ENCODE peak calls at places on chromosomes 12 and 14, in four cellular contexts. One of them, this sample, is unnamed.

GRCh38 chr12:29726321-29726692 is 57.4 kb downstream of the TMTC1 start:
- DNase-seq in dorsolateral prefrontal cortex: no peak
- DNase-seq in CD8-positive, alpha-beta memory T cell: no peak
- DNase-seq in effector memory CD4-positive, alpha-beta T cell: no peak
- DNase-seq in this sample: no peak

GRCh38 chr12:110922652-110923051 is 2.3 kb upstream of the MYL2 start:
- DNase-seq in dorsolateral prefrontal cortex: no peak
- DNase-seq in CD8-positive, alpha-beta memory T cell: no peak
- DNase-seq in effector memory CD4-positive, alpha-beta T cell: no peak
- DNase-seq in this sample: no peak

GRCh38 chr14:94374749-94375148 is 13.7 kb downstream of the SERPINA1 start:
- DNase-seq in dorsolateral prefrontal cortex: no peak
- DNase-seq in CD8-positive, alpha-beta memory T cell: no peak
- DNase-seq in effector memory CD4-positive, alpha-beta T cell: no peak
- DNase-seq in this sample: no peak

GRCh38 chr12:96219700-96220206 is 25.6 kb downstream of the ELK3 start:
- DNase-seq in dorsolateral prefrontal cortex: no peak
- DNase-seq in CD8-positive, alpha-beta memory T cell: no peak
- DNase-seq in effector memory CD4-positive, alpha-beta T cell: no peak
- DNase-seq in this sample: peak

GRCh38 chr12:6961278-6961694 is 9.2 kb downstream of the PHB2 start:
- DNase-seq in dorsolateral prefrontal cortex: no peak
- DNase-seq in CD8-positive, alpha-beta memory T cell: peak
- DNase-seq in effector memory CD4-positive, alpha-beta T cell: peak
- DNase-seq in this sample: peak

GRCh38 chr14:101965796-101966718 is 1.7 kb downstream of the DYNC1H1 start:
- DNase-seq in dorsolateral prefrontal cortex: no peak
- DNase-seq in CD8-positive, alpha-beta memory T cell: no peak
- DNase-seq in effector memory CD4-positive, alpha-beta T cell: no peak
- DNase-seq in this sample: no peak

GRCh38 chr14:68559949-68560348 is 232.9 kb downstream of the ZFP36L1 start:
- DNase-seq in dorsolateral prefrontal cortex: no peak
- DNase-seq in CD8-positive, alpha-beta memory T cell: no peak
- DNase-seq in effector memory CD4-positive, alpha-beta T cell: no peak
- DNase-seq in this sample: no peak

GRCh38 chr14:67908061-67908767 is 88.6 kb downstream of the RAD51B start:
- DNase-seq in dorsolateral prefrontal cortex: no peak
- DNase-seq in CD8-positive, alpha-beta memory T cell: no peak
- DNase-seq in effector memory CD4-positive, alpha-beta T cell: no peak
- DNase-seq in this sample: no peak

GRCh38 chr14:54420478-54421116 is 20.6 kb downstream of the CNIH1 start:
- DNase-seq in dorsolateral prefrontal cortex: no peak
- DNase-seq in CD8-positive, alpha-beta memory T cell: no peak
- DNase-seq in effector memory CD4-positive, alpha-beta T cell: no peak
- DNase-seq in this sample: peak

GRCh38 chr14:67934087-67934486 is 114.5 kb downstream of the RAD51B start:
- DNase-seq in dorsolateral prefrontal cortex: no peak
- DNase-seq in CD8-positive, alpha-beta memory T cell: peak
- DNase-seq in effector memory CD4-positive, alpha-beta T cell: no peak
- DNase-seq in this sample: peak

GRCh38 chr12:10364839-10365681 is 24.8 kb downstream of the KLRK1 start:
- DNase-seq in dorsolateral prefrontal cortex: peak
- DNase-seq in CD8-positive, alpha-beta memory T cell: peak
- DNase-seq in effector memory CD4-positive, alpha-beta T cell: peak
- DNase-seq in this sample: peak

GRCh38 chr14:104749111-104749649 is 3.8 kb upstream of the SIVA1 start:
- DNase-seq in dorsolateral prefrontal cortex: peak
- DNase-seq in CD8-positive, alpha-beta memory T cell: no peak
- DNase-seq in effector memory CD4-positive, alpha-beta T cell: no peak
- DNase-seq in this sample: peak

GRCh38 chr14:80638620-80639215 is 302.8 kb downstream of the CEP128 start:
- DNase-seq in dorsolateral prefrontal cortex: no peak
- DNase-seq in CD8-positive, alpha-beta memory T cell: no peak
- DNase-seq in effector memory CD4-positive, alpha-beta T cell: no peak
- DNase-seq in this sample: peak

GRCh38 chr14:36069535-36069900 is 107.0 kb downstream of the PTCSC3 start:
- DNase-seq in dorsolateral prefrontal cortex: no peak
- DNase-seq in CD8-positive, alpha-beta memory T cell: peak
- DNase-seq in effector memory CD4-positive, alpha-beta T cell: no peak
- DNase-seq in this sample: peak

GRCh38 chr14:99163446-99163845 is 108.6 kb downstream of the BCL11B start:
- DNase-seq in dorsolateral prefrontal cortex: no peak
- DNase-seq in CD8-positive, alpha-beta memory T cell: no peak
- DNase-seq in effector memory CD4-positive, alpha-beta T cell: no peak
- DNase-seq in this sample: no peak

GRCh38 chr12:123271182-123271491 is 519 bp downstream of the CDK2AP1 start:
- DNase-seq in dorsolateral prefrontal cortex: peak
- DNase-seq in CD8-positive, alpha-beta memory T cell: peak
- DNase-seq in effector memory CD4-positive, alpha-beta T cell: peak
- DNase-seq in this sample: peak

GRCh38 chr14:21734457-21735074 is 60.9 kb upstream of the OR4E1 start:
- DNase-seq in dorsolateral prefrontal cortex: no peak
- DNase-seq in CD8-positive, alpha-beta memory T cell: peak
- DNase-seq in effector memory CD4-positive, alpha-beta T cell: no peak
- DNase-seq in this sample: peak

GRCh38 chr14:55129428-55130193 is 559 bp downstream of the LGALS3 start:
- DNase-seq in dorsolateral prefrontal cortex: no peak
- DNase-seq in CD8-positive, alpha-beta memory T cell: peak
- DNase-seq in effector memory CD4-positive, alpha-beta T cell: peak
- DNase-seq in this sample: peak

GRCh38 chr12:53725824-53726223 is 1.4 kb downstream of the CALCOCO1 start:
- DNase-seq in dorsolateral prefrontal cortex: no peak
- DNase-seq in CD8-positive, alpha-beta memory T cell: no peak
- DNase-seq in effector memory CD4-positive, alpha-beta T cell: no peak
- DNase-seq in this sample: peak

GRCh38 chr12:107372229-107372658 is 278.9 kb upstream of the CRY1 start:
- DNase-seq in dorsolateral prefrontal cortex: no peak
- DNase-seq in CD8-positive, alpha-beta memory T cell: peak
- DNase-seq in effector memory CD4-positive, alpha-beta T cell: peak
- DNase-seq in this sample: peak

GRCh38 chr14:51018521-51018920 is 74.2 kb upstream of the PYGL start:
- DNase-seq in dorsolateral prefrontal cortex: no peak
- DNase-seq in CD8-positive, alpha-beta memory T cell: no peak
- DNase-seq in effector memory CD4-positive, alpha-beta T cell: no peak
- DNase-seq in this sample: no peak

GRCh38 chr14:100616854-100617714 is 29.9 kb upstream of the BEGAIN start:
- DNase-seq in dorsolateral prefrontal cortex: no peak
- DNase-seq in CD8-positive, alpha-beta memory T cell: peak
- DNase-seq in effector memory CD4-positive, alpha-beta T cell: no peak
- DNase-seq in this sample: no peak

GRCh38 chr12:76311796-76312195 is 36.4 kb downstream of the BBS10 start:
- DNase-seq in dorsolateral prefrontal cortex: no peak
- DNase-seq in CD8-positive, alpha-beta memory T cell: no peak
- DNase-seq in effector memory CD4-positive, alpha-beta T cell: no peak
- DNase-seq in this sample: no peak

GRCh38 chr12:84727964-84728363 is 184.6 kb downstream of the SLC6A15 start:
- DNase-seq in dorsolateral prefrontal cortex: no peak
- DNase-seq in CD8-positive, alpha-beta memory T cell: no peak
- DNase-seq in effector memory CD4-positive, alpha-beta T cell: no peak
- DNase-seq in this sample: peak

GRCh38 chr14:75689012-75689411 is 28.0 kb downstream of the TTLL5 start:
- DNase-seq in dorsolateral prefrontal cortex: no peak
- DNase-seq in CD8-positive, alpha-beta memory T cell: no peak
- DNase-seq in effector memory CD4-positive, alpha-beta T cell: no peak
- DNase-seq in this sample: no peak

GRCh38 chr12:52166672-52167071 is 25.1 kb downstream of the KRT80 start:
- DNase-seq in dorsolateral prefrontal cortex: no peak
- DNase-seq in CD8-positive, alpha-beta memory T cell: no peak
- DNase-seq in effector memory CD4-positive, alpha-beta T cell: no peak
- DNase-seq in this sample: no peak

GRCh38 chr12:94147991-94148840 is at the start of gene PLXNC1:
- DNase-seq in dorsolateral prefrontal cortex: peak
- DNase-seq in CD8-positive, alpha-beta memory T cell: peak
- DNase-seq in effector memory CD4-positive, alpha-beta T cell: peak
- DNase-seq in this sample: peak

GRCh38 chr14:37330910-37331309 is 133.2 kb downstream of the MIPOL1 start:
- DNase-seq in dorsolateral prefrontal cortex: no peak
- DNase-seq in CD8-positive, alpha-beta memory T cell: no peak
- DNase-seq in effector memory CD4-positive, alpha-beta T cell: no peak
- DNase-seq in this sample: no peak

GRCh38 chr14:24145700-24146621 is at the start of gene PSME2:
- DNase-seq in dorsolateral prefrontal cortex: no peak
- DNase-seq in CD8-positive, alpha-beta memory T cell: no peak
- DNase-seq in effector memory CD4-positive, alpha-beta T cell: no peak
- DNase-seq in this sample: no peak

GRCh38 chr12:57219205-57219992 is 2.8 kb downstream of the NXPH4 start:
- DNase-seq in dorsolateral prefrontal cortex: no peak
- DNase-seq in CD8-positive, alpha-beta memory T cell: no peak
- DNase-seq in effector memory CD4-positive, alpha-beta T cell: no peak
- DNase-seq in this sample: no peak

GRCh38 chr12:93140309-93140708 is 211.2 kb upstream of the EEA1 start:
- DNase-seq in dorsolateral prefrontal cortex: no peak
- DNase-seq in CD8-positive, alpha-beta memory T cell: no peak
- DNase-seq in effector memory CD4-positive, alpha-beta T cell: no peak
- DNase-seq in this sample: no peak

GRCh38 chr12:45670339-45671065 is 59.0 kb upstream of the ARID2 start:
- DNase-seq in dorsolateral prefrontal cortex: no peak
- DNase-seq in CD8-positive, alpha-beta memory T cell: peak
- DNase-seq in effector memory CD4-positive, alpha-beta T cell: no peak
- DNase-seq in this sample: no peak

GRCh38 chr12:76143343-76144252 is 59.1 kb upstream of the NAP1L1 start:
- DNase-seq in dorsolateral prefrontal cortex: no peak
- DNase-seq in CD8-positive, alpha-beta memory T cell: peak
- DNase-seq in effector memory CD4-positive, alpha-beta T cell: no peak
- DNase-seq in this sample: no peak

GRCh38 chr12:82412246-82412645 is 53.9 kb downstream of the METTL25 start:
- DNase-seq in dorsolateral prefrontal cortex: no peak
- DNase-seq in CD8-positive, alpha-beta memory T cell: no peak
- DNase-seq in effector memory CD4-positive, alpha-beta T cell: no peak
- DNase-seq in this sample: no peak

GRCh38 chr14:30389134-30389900 is 169.6 kb upstream of the G2E3 start:
- DNase-seq in dorsolateral prefrontal cortex: peak
- DNase-seq in CD8-positive, alpha-beta memory T cell: no peak
- DNase-seq in effector memory CD4-positive, alpha-beta T cell: no peak
- DNase-seq in this sample: peak

DNA sequence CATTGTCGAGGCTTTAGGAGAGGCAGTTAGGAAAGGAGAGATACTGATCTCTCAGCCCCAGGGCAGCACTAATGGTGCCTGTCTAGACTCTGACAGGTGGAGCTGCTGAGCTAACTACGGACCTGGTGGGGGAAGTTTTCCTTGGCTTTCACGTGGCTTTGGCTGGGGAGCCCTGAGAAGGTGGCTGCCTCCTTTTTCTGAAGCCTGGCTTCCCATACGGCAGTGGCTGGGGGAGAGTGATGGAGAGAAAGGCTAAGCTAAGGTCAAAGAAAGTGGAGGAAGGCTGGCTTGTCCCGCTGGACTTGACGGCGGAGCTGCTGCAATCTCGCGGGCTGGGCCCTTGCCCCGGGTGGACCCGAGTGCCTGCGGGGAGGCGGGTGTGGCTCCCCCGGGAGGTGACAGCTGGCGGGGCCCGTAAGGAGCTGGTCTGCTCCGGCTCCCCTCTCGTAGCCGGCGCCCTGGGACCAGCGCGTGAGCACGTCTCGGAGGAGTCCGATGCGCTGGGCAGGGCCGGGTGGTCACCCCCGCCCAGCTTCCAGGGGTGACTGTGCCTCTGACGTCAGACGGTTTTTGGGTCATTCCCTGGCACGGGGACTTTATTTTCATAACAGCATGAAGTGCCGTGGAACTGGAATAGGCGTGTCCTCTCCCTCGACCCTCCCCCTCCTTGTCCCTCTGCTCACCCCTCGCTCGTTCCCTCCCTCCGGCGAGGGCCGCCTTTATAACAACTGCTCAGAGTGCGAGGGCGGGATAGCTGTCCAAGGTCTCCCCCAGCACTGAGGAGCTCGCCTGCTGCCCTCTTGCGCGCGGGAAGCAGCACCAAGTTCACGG is at the start of gene GPRC5A:
- DNase-seq in dorsolateral prefrontal cortex: no peak
- DNase-seq in CD8-positive, alpha-beta memory T cell: no peak
- DNase-seq in effector memory CD4-positive, alpha-beta T cell: peak
- DNase-seq in this sample: peak
- H3K27ac ChIP-seq in dorsolateral prefrontal cortex: no peak
- H3K27ac ChIP-seq in CD8-positive, alpha-beta memory T cell: no peak
- H3K27ac ChIP-seq in effector memory CD4-positive, alpha-beta T cell: no peak
- H3K27ac ChIP-seq in this sample: peak

DNA sequence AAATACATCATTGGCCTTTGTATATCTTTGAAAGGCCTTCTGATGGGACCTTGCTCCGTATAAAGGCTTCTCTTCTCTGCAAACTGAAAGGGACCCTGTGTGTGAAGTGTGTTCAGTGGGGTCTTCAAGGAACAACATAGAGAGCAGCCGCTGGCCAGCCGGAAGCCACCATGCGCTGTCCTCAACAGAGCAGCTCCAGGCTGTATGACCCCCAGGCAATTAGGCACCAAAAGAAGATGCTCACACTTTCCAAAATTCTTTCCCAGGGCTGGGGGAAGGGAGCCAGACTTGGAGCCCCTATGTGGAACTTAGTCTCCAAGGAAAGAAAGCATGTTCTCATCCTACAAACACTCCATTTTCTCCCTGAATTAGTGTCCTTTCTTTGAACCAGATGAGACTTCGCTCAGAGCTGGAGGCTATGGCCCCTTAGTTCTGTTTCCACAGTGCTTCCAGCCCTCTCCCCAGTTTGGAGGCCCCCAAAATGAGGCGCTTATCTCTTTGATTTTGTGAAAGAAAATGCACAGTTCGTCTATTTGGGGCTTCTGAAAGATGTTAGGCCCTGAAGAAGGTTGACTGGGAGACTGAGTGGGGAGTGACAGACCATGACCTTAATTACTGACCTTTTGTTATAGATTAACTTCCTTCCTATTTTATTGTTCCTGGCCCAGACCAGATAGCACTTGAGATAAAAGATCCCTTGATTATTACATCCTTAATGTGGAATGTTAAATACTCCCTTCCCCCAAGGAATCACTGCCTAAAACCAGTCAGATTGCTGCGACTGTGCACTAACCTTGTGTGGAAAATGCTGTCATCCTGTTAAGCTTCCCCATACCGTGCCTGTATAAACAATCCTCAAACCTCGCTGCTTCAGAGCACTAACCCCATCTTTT is 128.3 kb upstream of the FGD4 start:
- DNase-seq in dorsolateral prefrontal cortex: no peak
- DNase-seq in CD8-positive, alpha-beta memory T cell: no peak
- DNase-seq in effector memory CD4-positive, alpha-beta T cell: no peak
- DNase-seq in this sample: no peak
- H3K27ac ChIP-seq in dorsolateral prefrontal cortex: no peak
- H3K27ac ChIP-seq in CD8-positive, alpha-beta memory T cell: no peak
- H3K27ac ChIP-seq in effector memory CD4-positive, alpha-beta T cell: no peak
- H3K27ac ChIP-seq in this sample: no peak

GRCh38 chr12:63445266-63445665 is 223.0 kb downstream of the DPY19L2 start:
- DNase-seq in dorsolateral prefrontal cortex: no peak
- DNase-seq in CD8-positive, alpha-beta memory T cell: no peak
- DNase-seq in effector memory CD4-positive, alpha-beta T cell: no peak
- DNase-seq in this sample: no peak
- H3K27ac ChIP-seq in dorsolateral prefrontal cortex: no peak
- H3K27ac ChIP-seq in CD8-positive, alpha-beta memory T cell: no peak
- H3K27ac ChIP-seq in effector memory CD4-positive, alpha-beta T cell: no peak
- H3K27ac ChIP-seq in this sample: no peak

DNA sequence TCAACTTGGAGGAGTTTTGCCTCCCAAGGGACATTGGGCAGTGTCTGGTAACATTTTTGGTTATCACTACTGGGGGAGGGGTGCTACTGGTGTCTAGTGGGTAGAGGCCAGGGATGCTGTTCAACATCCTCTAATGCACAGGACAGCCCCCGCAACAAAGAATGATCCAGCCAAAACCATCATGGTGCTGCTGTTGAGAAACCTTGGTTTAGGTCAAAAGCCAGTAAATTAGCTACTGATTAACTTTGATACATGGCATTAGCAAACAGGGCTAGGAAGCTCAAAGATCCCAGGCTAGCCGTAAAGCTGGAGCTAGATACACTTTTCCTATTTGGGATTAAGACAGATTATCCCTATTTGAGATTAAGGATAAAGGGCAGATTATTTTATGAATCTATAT is 8.8 kb downstream of the ALKBH2 start:
- DNase-seq in dorsolateral prefrontal cortex: no peak
- DNase-seq in CD8-positive, alpha-beta memory T cell: no peak
- DNase-seq in effector memory CD4-positive, alpha-beta T cell: no peak
- DNase-seq in this sample: no peak
- H3K27ac ChIP-seq in dorsolateral prefrontal cortex: peak
- H3K27ac ChIP-seq in CD8-positive, alpha-beta memory T cell: no peak
- H3K27ac ChIP-seq in effector memory CD4-positive, alpha-beta T cell: no peak
- H3K27ac ChIP-seq in this sample: no peak